ENCODE peak calls at places on chromosomes 6 and 20, in nine cellular contexts. I, B, X, C, M, L, J, O and U are unnamed samples.

GRCh38 chr20:21499641-21500040 is 14.2 kb downstream of the NKX2-2 start:
- ATAC-seq in B (no peak), L (no peak), O (no peak), X (no peak), J (no peak), I (no peak), M (no peak), C (no peak), U (no peak)

GRCh38 chr20:43383026-43383795 is 74.5 kb upstream of the SRSF6 start:
- ATAC-seq in C (no peak), X (no peak), J (peak; percentile 44), B (peak; percentile 23), L (no peak), I (no peak), O (no peak), M (peak; percentile 15), U (no peak)

GRCh38 chr6:167858086-167858591 is 31.4 kb downstream of the AFDN start:
- ATAC-seq in C (no peak), M (peak; percentile 65), O (no peak), L (no peak), I (no peak), X (no peak), B (no peak), J (no peak), U (peak; percentile 59)

GRCh38 chr6:113065606-113066005 is 718.5 kb downstream of the RFPL4B start:
- ATAC-seq in C (no peak), J (no peak), B (no peak), X (no peak), O (no peak), L (no peak), I (no peak), M (peak; percentile 57), U (peak; percentile 75)

GRCh38 chr6:93418113-93418447 is 1.3 kb downstream of the EPHA7 start:
- ATAC-seq in X (no peak), M (no peak), I (no peak), B (no peak), O (no peak), C (no peak), J (no peak), L (no peak), U (no peak)

GRCh38 chr6:132907915-132908314 is 93.5 kb downstream of the RPS12 start:
- ATAC-seq in J (no peak), C (no peak), O (no peak), L (no peak), B (no peak), I (no peak), X (no peak), M (no peak), U (no peak)

GRCh38 chr6:63049216-63049615 is 162.1 kb upstream of the FKBP1C start:
- ATAC-seq in C (no peak), O (no peak), B (no peak), M (no peak), X (no peak), J (no peak), I (no peak), L (no peak), U (no peak)

GRCh38 chr6:37041521-37041920 is 36.1 kb downstream of the FGD2 start:
- ATAC-seq in M (no peak), C (no peak), B (peak; percentile 84), O (peak; percentile 73), J (no peak), I (no peak), L (no peak), X (no peak), U (no peak)

GRCh38 chr20:46559685-46560440 is 9.4 kb upstream of the OCSTAMP start:
- ATAC-seq in I (no peak), O (no peak), J (no peak), C (no peak), B (no peak), X (no peak), L (no peak), M (no peak), U (no peak)

GRCh38 chr20:19824861-19825260 is 66.8 kb downstream of the RIN2 start:
- ATAC-seq in J (no peak), L (no peak), M (no peak), I (no peak), C (no peak), B (no peak), X (no peak), O (no peak), U (no peak)

GRCh38 chr6:3261921-3262320 is 3.2 kb downstream of the PSMG4 start:
- ATAC-seq in C (no peak), M (no peak), X (no peak), O (no peak), L (no peak), B (no peak), J (no peak), I (no peak), U (no peak)